ENCODE peak calls at places on chromosomes 13 and 19, in six cellular contexts. Z, O, F, S, D and G are unnamed samples.

GRCh38 chr13:24680921-24681585 is 845 bp downstream of the ATP12A start:
- DNase-seq in Z (no peak), O (no peak), F (no peak), S (no peak), D (no peak), G (no peak)

GRCh38 chr13:39209731-39210633 is 171.7 kb downstream of the NHLRC3 start:
- DNase-seq in Z (no peak), O (no peak), F (no peak), S (peak), D (no peak), G (no peak)

GRCh38 chr19:18590273-18591272 is 2.0 kb downstream of the REX1BD start:
- DNase-seq in Z (no peak), O (no peak), F (peak), S (no peak), D (no peak), G (no peak)

GRCh38 chr19:49142866-49143335 is 12.3 kb downstream of the HRC start:
- DNase-seq in Z (peak), O (no peak), F (no peak), S (peak), D (peak), G (peak)

GRCh38 chr13:31930901-31931522 is 100.6 kb upstream of the FRY start:
- DNase-seq in Z (no peak), O (no peak), F (no peak), S (no peak), D (no peak), G (no peak)

GRCh38 chr19:2670217-2670616 is 32.3 kb downstream of the GNG7 start:
- DNase-seq in Z (no peak), O (no peak), F (no peak), S (no peak), D (no peak), G (no peak)

GRCh38 chr19:10580979-10581631 is 6.0 kb downstream of the AP1M2 start:
- DNase-seq in Z (peak), O (peak), F (peak), S (peak), D (peak), G (peak)

GRCh38 chr19:49056101-49056901 is 1.2 kb downstream of the CGB7 start:
- DNase-seq in Z (no peak), O (no peak), F (no peak), S (no peak), D (peak), G (peak)

GRCh38 chr19:16930753-16931152 is 42.0 kb downstream of the F2RL3 start:
- DNase-seq in Z (no peak), O (no peak), F (no peak), S (no peak), D (no peak), G (no peak)